ENCODE peak calls at places on chromosomes 4 and X, in seven cellular contexts. R is IMR-90, H is mesenchymal stem cell, Y is neuronal stem cell, G is H1, P is H9, I is trophoblast cell. C is an unnamed sample. For H3K4me1, the result is how much of the 10 kb centered on the place peaks cover.

GRCh38 chrX:3697220-3697684 is 16.2 kb downstream of the PRKX start:
- DNase-seq in R (no peak), H (no peak), Y (no peak), G (no peak), P (no peak), I (no peak), C (peak)

GRCh38 chrX:56572975-56573374 is 9.5 kb downstream of the UBQLN2 start:
- DNase-seq in R (no peak), H (no peak), Y (no peak), G (no peak), P (no peak), I (no peak), C (no peak)

GRCh38 chr4:119898211-119898610 is 168.4 kb downstream of the MAD2L1 start:
- DNase-seq in R (no peak), H (no peak), Y (no peak), G (no peak), P (no peak), I (no peak), C (no peak)

GRCh38 chrX:18377802-18378201 is 23.3 kb upstream of the SCML2 start:
- DNase-seq in R (peak), H (peak), Y (no peak), G (no peak), P (peak), I (no peak), C (peak)

GRCh38 chr4:170004656-170005250 is 21.4 kb downstream of the MFAP3L start:
- DNase-seq in R (no peak), H (no peak), Y (peak), G (no peak), P (no peak), I (no peak), C (peak)

GRCh38 chr4:71189471-71189870 is 149.3 kb upstream of the SLC4A4 start:
- DNase-seq in R (peak), H (peak), Y (no peak), G (no peak), P (no peak), I (no peak), C (peak)

GRCh38 chr4:19026281-19026680 is 1004.7 kb upstream of the LCORL start:
- DNase-seq in R (no peak), H (no peak), Y (no peak), G (no peak), P (no peak), I (no peak), C (no peak)

GRCh38 chr4:40377462-40378385 is 42.6 kb downstream of the CHRNA9 start:
- DNase-seq in R (peak), H (peak), Y (no peak), G (no peak), P (no peak), I (peak), C (no peak)

GRCh38 chrX:111086521-111087127 is 9.4 kb upstream of the PAK3 start:
- DNase-seq in R (no peak), H (no peak), Y (peak), G (no peak), P (no peak), I (no peak), C (no peak)

GRCh38 chrX:56738670-56739069 is 9.6 kb downstream of the NBDY start:
- DNase-seq in R (no peak), H (no peak), Y (no peak), G (no peak), P (no peak), I (peak), C (no peak)

GRCh38 chr4:10077101-10077491 is 39.5 kb downstream of the WDR1 start:
- DNase-seq in R (no peak), H (no peak), Y (no peak), G (no peak), P (no peak), I (no peak), C (no peak)

GRCh38 chr4:990746-991367 is 2.3 kb downstream of the SLC26A1 start:
- DNase-seq in R (no peak), H (no peak), Y (no peak), G (no peak), P (no peak), I (no peak), C (no peak)

GRCh38 chr4:138560448-138560847 is 318.3 kb upstream of the SLC7A11 start:
- DNase-seq in R (no peak), H (no peak), Y (no peak), G (peak), P (peak), I (peak), C (peak)

GRCh38 chrX:3160771-3161170 is 119.5 kb downstream of the ARSF start:
- DNase-seq in R (no peak), H (no peak), Y (peak), G (no peak), P (no peak), I (no peak), C (no peak)

GRCh38 chr4:102707150-102707549 is 53.6 kb downstream of the MANBA start:
- DNase-seq in R (no peak), H (no peak), Y (no peak), G (no peak), P (no peak), I (no peak), C (no peak)

GRCh38 chr4:39544580-39545315 is 17.5 kb upstream of the UGDH start:
- DNase-seq in R (peak), H (peak), Y (no peak), G (no peak), P (no peak), I (no peak), C (no peak)

GRCh38 chr4:176313596-176314341 is 6.0 kb upstream of the SPCS3 start:
- DNase-seq in R (no peak), H (no peak), Y (no peak), G (no peak), P (no peak), I (no peak), C (no peak)

GRCh38 chrX:313546-313945 is 5.0 kb downstream of the GTPBP6 start:
- DNase-seq in R (no peak), H (no peak), Y (no peak), G (no peak), P (no peak), I (no peak), C (no peak)

GRCh38 chr4:22500831-22501714 is 14.8 kb downstream of the ADGRA3 start:
- DNase-seq in R (peak), H (no peak), Y (no peak), G (no peak), P (no peak), I (no peak), C (peak)

GRCh38 chr4:94251094-94251493 is 43.4 kb downstream of the SMARCAD1 start:
- DNase-seq in R (no peak), H (no peak), Y (no peak), G (no peak), P (no peak), I (no peak), C (no peak)

GRCh38 chr4:94256833-94257232 is 49.2 kb downstream of the SMARCAD1 start:
- DNase-seq in R (peak), H (peak), Y (no peak), G (no peak), P (no peak), I (no peak), C (peak)

GRCh38 chr4:94253036-94253435 is 45.4 kb downstream of the SMARCAD1 start:
- DNase-seq in R (peak), H (peak), Y (no peak), G (no peak), P (no peak), I (no peak), C (peak)

DNA sequence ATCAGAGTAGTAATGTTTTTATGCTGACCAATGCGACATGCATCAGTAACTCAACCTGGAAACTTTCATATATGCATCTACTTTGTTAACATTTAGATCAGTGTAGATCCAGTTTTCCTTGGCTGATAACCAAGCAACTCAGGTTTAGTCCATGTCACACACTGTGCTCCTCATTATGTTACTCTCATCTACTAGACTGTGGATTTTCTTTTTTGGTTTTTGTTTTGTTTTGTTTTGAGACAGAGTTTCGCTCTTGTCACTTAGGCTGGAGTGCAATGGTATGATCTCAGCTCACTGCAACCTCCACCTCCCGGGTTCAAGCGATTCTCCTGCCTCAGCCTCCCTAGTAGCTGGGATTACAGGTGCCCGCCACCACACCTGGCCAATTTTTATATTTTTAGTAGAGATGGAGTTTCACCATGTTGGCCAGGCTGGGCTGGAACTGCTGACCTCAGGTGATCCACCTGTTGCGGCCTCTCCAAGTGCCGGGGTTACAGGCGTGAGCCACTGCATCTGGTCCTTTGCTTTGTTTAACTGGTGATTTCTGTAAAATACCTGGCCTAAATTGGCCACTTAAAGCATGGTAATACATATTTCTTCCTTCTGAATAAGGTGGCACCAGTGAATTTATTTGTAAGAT is 48.6 kb downstream of the SMARCAD1 start:
- DNase-seq in R (no peak), H (no peak), Y (no peak), G (no peak), P (no peak), I (no peak), C (no peak)
- H3K4me1 ChIP-seq in R (under half), H (under half), Y (under half), G (under half), P (under half), I (under half), C (under half)

DNA sequence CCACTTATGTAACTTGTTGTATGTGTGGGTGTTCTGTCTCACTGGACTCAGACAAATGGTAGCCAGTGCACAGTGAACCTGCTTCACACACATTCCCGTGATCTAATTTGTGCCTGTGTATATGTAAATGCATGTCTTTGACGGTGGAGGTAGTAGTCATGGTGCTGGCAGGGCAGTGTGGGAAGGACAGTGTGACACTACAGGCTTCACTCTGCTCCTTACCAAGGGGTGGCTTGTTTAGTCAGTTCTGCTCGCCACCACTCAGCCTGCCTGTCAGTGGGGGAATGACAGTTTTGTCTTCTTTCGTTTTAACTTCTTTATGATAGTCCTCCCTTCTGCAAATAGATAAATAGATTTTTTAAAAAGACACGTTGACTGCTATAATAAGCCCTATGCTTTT is 17.7 kb upstream of the PAQR3 start:
- DNase-seq in R (no peak), H (no peak), Y (no peak), G (no peak), P (no peak), I (no peak), C (no peak)
- H2AK5ac ChIP-seq in R (no peak), H (no peak), Y (no peak), G (no peak), P (no peak), I (no peak), C (no peak)

DNA sequence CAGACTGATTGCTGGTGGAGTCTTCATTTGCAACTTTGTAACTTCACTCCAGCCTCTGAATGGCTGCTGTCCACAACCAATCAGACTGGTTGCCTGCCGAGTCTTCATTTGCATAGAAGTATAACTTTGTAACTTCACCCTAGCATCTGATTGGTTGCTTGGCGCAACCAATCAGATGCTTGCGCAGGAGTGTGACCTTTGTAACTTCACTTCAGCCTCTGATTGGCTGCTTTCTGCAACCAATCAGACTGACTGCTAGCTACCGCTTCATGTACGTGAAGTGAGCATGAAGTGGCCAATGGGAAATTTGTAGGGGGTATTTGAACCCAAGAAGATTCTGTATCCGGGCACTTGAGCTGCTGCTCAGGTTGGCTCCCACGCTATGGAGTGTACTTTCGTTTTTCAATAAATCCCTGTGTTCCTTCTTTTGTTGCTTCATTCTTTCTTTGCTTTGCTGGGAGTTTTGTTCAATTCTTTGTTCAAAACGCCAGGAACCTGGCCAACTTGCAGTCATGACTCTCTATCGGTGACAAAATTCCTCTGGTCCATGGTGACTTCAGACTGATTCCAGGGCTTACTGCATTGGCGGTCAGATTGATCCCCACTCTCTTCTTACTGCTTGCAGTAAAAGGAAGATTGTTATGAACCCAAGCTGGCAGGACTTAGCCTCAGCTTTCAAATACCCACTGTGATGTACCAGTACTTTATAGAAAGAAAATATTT is 46.4 kb upstream of the FGG start:
- DNase-seq in R (no peak), H (no peak), Y (no peak), G (no peak), P (no peak), I (no peak), C (no peak)
- H3K4me2 ChIP-seq in R (no peak), H (no peak), Y (no peak), G (no peak), P (no peak), I (no peak), C (no peak)

GRCh38 chr4:147823135-147823534 is 91.2 kb downstream of the ARHGAP10 start:
- DNase-seq in R (peak), H (peak), Y (no peak), G (no peak), P (no peak), I (no peak), C (no peak)
- H3K4me1 ChIP-seq in R (under half), H (under half), Y (under half), G (under half), P (under half), I (under half), C (under half)

C was measured in mesendoderm.